ENCODE peak calls at places on chromosomes 7 and 10, in six cellular contexts. Q is dorsolateral prefrontal cortex, O is cardiac fibroblast, X is choroid plexus epithelial cell, V is fibroblast of lung, U is tibial nerve. J is an unnamed sample.
A peak's percentile ranks its signal among the peaks of the same experiment; 100 is the strongest.

GRCh38 chr7:157138101-157138423 is 664 bp upstream of the UBE3C start:
- DNase-seq in Q (no peak), O (no peak), X (no peak), V (no peak), U (no peak), J (no peak)

GRCh38 chr10:8534089-8534488 is 479.6 kb downstream of the GATA3 start:
- DNase-seq in Q (no peak), O (no peak), X (no peak), V (no peak), U (no peak), J (no peak)

GRCh38 chr7:70712942-70713341 is 419.0 kb upstream of the GALNT17 start:
- DNase-seq in Q (no peak), O (no peak), X (no peak), V (no peak), U (no peak), J (no peak)

GRCh38 chr10:79190740-79191261 is 122.0 kb downstream of the ZMIZ1 start:
- DNase-seq in Q (no peak), O (no peak), X (no peak), V (no peak), U (no peak), J (no peak)

GRCh38 chr7:82382276-82382675 is 61.3 kb downstream of the CACNA2D1 start:
- DNase-seq in Q (no peak), O (no peak), X (no peak), V (peak; percentile 12), U (no peak), J (no peak)

GRCh38 chr7:43669286-43670081 is 59.8 kb downstream of the COA1 start:
- DNase-seq in Q (no peak), O (peak; percentile 7), X (peak; percentile 47), V (peak; percentile 78), U (no peak), J (no peak)

GRCh38 chr10:111836586-111836985 is 347.0 kb downstream of the GPAM start:
- DNase-seq in Q (no peak), O (no peak), X (peak; percentile 10), V (peak; percentile 48), U (no peak), J (peak; percentile 76)

GRCh38 chr7:97012293-97013005 is 7.1 kb downstream of the DLX6 start:
- DNase-seq in Q (no peak), O (no peak), X (no peak), V (no peak), U (no peak), J (no peak)

GRCh38 chr10:103197177-103197576 is 4.1 kb upstream of the NT5C2 start:
- DNase-seq in Q (no peak), O (peak; percentile 82), X (peak; percentile 66), V (peak; percentile 68), U (no peak), J (no peak)

GRCh38 chr10:8043569-8044306 is 10.8 kb upstream of the GATA3 start:
- DNase-seq in Q (no peak), O (no peak), X (no peak), V (no peak), U (no peak), J (no peak)

GRCh38 chr7:5437987-5438386 is 14.4 kb upstream of the TNRC18 start:
- DNase-seq in Q (no peak), O (no peak), X (no peak), V (no peak), U (no peak), J (no peak)

GRCh38 chr10:111739160-111739712 is 444.3 kb downstream of the GPAM start:
- DNase-seq in Q (no peak), O (no peak), X (no peak), V (no peak), U (no peak), J (no peak)

GRCh38 chr10:62244785-62245595 is 23.7 kb downstream of the RTKN2 start:
- DNase-seq in Q (no peak), O (peak; percentile 87), X (peak; percentile 90), V (peak; percentile 65), U (no peak), J (peak; percentile 55)

GRCh38 chr7:148535227-148535626 is 55.3 kb upstream of the C7orf33 start:
- DNase-seq in Q (no peak), O (peak; percentile 51), X (no peak), V (no peak), U (no peak), J (no peak)

GRCh38 chr7:135710417-135711138 is 17.4 kb downstream of the SLC13A4 start:
- DNase-seq in Q (no peak), O (no peak), X (no peak), V (no peak), U (no peak), J (no peak)

GRCh38 chr7:112895996-112896395 is 105.8 kb upstream of the TMEM168 start:
- DNase-seq in Q (no peak), O (peak; percentile 17), X (no peak), V (no peak), U (no peak), J (no peak)

GRCh38 chr7:112897839-112898431 is 107.7 kb upstream of the TMEM168 start:
- DNase-seq in Q (no peak), O (no peak), X (no peak), V (no peak), U (no peak), J (no peak)

DNA sequence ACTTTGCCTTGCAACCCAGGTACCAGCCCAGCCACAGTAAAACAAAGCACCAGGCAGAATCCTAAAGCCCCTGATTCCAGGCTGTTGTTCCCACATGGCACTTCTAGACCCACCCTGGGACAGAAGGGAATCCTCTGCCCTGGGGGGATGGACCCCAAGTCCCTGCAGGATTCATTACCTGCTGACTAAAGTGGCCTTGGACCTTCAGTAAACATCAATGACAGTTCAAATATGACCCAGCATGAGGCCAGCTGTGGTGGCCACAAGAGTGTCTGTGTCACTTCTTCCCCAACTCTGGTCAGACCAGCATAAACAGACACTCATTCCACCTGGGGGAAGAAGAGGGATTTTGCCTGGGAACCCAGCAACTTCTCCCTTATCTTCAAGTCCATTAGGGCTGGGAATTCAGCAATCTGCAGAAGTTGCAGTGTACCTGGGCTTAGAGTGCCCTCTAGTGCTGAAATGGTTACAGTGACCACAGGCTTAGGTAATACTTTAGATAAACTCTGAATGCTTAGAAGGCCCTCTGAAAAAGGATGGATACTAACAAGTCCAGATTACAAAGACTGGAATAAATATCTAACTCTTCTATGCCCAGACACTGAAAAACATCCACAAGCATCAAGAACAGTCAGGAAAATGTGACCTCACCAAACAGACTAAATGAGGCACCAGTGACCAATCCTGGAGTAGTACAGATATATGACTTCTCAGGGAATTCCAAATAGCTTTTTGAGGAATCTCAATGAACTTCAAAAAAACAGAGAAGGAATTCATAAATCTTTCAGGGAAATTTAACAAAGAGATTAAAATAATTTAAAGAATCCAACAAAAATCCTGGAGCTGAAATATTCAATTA is 108.5 kb upstream of the TMEM168 start:
- DNase-seq in Q (no peak), O (peak; percentile 84), X (peak; percentile 89), V (peak; percentile 64), U (no peak), J (peak; percentile 84)
- TF ChIP-seq CTCF in Q (peak; percentile 39), O (peak; percentile 87), X (peak; percentile 92), V (peak; percentile 88), U (peak; percentile 21), J (peak; percentile 81)

DNA sequence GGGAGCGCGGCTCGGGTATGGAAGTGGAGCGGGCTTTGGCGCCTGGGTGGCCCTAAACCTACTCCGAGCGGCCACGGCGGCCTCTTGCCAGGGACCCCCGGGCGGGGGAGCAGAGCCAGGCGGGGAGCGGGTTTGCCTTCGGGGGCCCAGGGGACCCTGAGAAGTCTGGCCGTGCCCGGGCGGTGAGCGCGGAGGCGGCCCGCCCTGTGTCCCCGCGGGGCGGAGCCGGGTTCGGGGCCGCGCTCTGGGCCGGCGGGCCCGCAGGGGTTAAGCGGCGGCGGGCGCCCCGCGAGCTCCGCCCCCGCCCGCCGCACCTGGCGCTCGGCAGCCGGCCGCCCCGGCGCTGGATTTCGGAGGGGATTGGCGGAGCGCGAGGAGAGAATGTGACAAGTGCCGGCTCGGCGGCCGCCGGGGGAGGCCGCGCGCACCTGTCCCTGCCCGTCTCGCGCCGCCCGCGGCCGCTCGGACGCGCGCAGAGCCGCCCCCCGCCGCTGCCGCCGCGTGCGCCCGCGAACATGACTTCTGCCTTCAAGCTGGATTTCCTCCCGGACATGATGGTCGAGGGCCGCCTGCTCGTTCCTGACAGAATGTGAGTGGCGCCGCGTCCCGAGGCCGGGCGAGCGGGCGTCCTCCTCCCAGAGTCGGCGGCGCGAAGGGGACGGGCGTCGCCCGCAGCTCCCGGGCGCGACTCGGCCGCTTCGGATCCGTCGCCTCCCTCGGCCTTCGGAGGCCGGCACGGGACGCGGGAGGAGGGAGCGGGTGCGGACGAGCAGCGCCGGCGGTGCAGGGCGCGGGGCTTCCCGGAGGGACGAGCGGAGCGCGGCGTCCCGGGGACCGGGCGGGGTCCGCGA is at the start of gene CELF2:
- DNase-seq in Q (peak; percentile 54), O (no peak), X (peak; percentile 15), V (peak; percentile 23), U (peak; percentile 37), J (no peak)
- H3K4me3 ChIP-seq in Q (peak within 1 kb of the TSS; percentile 66), O (peak within 1 kb of the TSS; percentile 51), X (peak within 1 kb of the TSS; percentile 56), V (peak within 1 kb of the TSS; percentile 58), U (peak within 1 kb of the TSS; percentile 88), J (peak within 1 kb of the TSS; percentile 49)

DNA sequence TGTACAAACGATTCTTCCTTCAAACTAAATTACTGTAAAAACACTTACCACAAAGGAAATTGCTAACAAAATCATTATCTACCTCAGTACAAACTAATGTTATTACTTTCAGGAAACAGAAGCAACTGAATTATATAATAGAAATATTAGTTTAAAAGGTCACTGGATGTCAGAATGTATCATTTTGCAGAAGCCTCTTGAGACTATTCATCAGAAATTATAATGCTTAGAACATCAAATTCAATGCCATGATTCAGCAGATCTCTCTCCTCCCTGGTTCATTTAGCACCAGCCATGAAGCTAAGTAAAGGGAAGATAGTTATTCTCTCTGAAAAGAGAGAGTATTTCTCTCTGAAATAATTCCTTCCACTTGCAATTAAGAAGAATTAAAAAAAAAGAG is 223.3 kb downstream of the IMMP2L start:
- DNase-seq in Q (no peak), O (no peak), X (no peak), V (no peak), U (no peak), J (no peak)
- TF ChIP-seq CTCF in Q (no peak), O (no peak), X (no peak), V (no peak), U (no peak), J (no peak)

DNA sequence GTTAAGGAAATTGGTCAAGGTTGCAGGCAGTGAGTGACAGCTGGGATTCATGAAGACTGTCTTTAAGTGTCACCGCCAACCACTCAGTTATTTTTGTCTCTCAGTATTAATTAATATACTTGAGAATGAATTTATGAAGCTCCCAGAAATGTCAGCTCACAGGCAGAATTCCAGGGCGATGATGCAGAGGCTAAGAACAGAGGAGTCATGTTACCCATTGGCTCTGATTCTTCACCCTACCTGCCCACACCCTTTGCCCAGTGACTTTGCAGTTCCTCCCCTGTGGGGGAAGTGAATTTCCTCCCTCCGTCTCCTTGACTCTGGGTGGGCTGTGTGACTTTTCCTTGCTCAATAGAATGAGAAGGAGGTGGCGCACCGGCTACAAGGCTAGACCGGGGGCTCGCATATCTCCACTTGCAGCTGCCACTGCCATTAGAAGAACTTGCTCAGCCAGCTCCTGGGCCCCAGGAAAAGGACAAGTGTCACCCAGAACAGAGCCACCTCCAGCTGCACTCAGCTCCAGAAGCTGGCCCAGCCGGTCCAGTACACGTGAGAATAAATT is 157.1 kb upstream of the PRKCQ start:
- DNase-seq in Q (no peak), O (peak; percentile 46), X (peak; percentile 18), V (peak; percentile 73), U (no peak), J (no peak)
- H3K4me3 ChIP-seq in Q (no peak overlapping the region), O (no peak overlapping the region), X (no peak overlapping the region), V (no peak overlapping the region), U (no peak overlapping the region), J (no peak overlapping the region)